ENCODE peak calls at places on chromosomes 11 and 22, in four cellular contexts. P, U, W and C are unnamed samples.

GRCh38 chr11:111382451-111382850 is 3.4 kb upstream of the POU2AF1 start:
- DNase-seq in W (no peak), U (no peak), P (no peak), C (no peak)

GRCh38 chr11:119355091-119355843 is 8.8 kb upstream of the MFRP start:
- DNase-seq in P (no peak), W (no peak), U (no peak), C (no peak)

GRCh38 chr11:8610532-8611116 is 16.6 kb upstream of the STK33 start:
- DNase-seq in P (no peak), U (no peak), W (no peak), C (no peak)

GRCh38 chr22:21074092-21074715 is 28.5 kb downstream of the LRRC74B start:
- DNase-seq in U (no peak), P (no peak), W (no peak), C (no peak)

GRCh38 chr11:116882386-116882785 is 45.0 kb upstream of the APOA1 start:
- DNase-seq in P (no peak), W (no peak), U (no peak), C (no peak)

GRCh38 chr11:123460006-123460700 is 30.1 kb downstream of the GRAMD1B start:
- DNase-seq in U (no peak), P (no peak), W (no peak), C (no peak)

GRCh38 chr11:34161812-34162506 is 56.5 kb downstream of the NAT10 start:
- DNase-seq in W (peak), U (no peak), P (no peak), C (no peak)

GRCh38 chr11:17498058-17498457 is 21.4 kb upstream of the ABCC8 start:
- DNase-seq in U (no peak), W (no peak), P (peak), C (no peak)

GRCh38 chr11:46302866-46303265 is 25.4 kb downstream of the CREB3L1 start:
- DNase-seq in P (no peak), W (no peak), U (no peak), C (peak)

GRCh38 chr11:62611705-62612365 is 740 bp downstream of the EML3 start:
- DNase-seq in P (peak), U (no peak), W (peak), C (no peak)

GRCh38 chr22:25668437-25668836 is 73.6 kb upstream of the MYO18B start:
- DNase-seq in P (no peak), U (peak), W (no peak), C (no peak)

GRCh38 chr22:22111267-22111751 is 128.7 kb upstream of the TOP3B start:
- DNase-seq in W (peak), P (no peak), U (no peak), C (peak)

GRCh38 chr22:18096823-18097222 is 13.8 kb upstream of the TUBA8 start:
- DNase-seq in P (no peak), U (no peak), W (no peak), C (no peak)

GRCh38 chr22:26658671-26659478 is 1.5 kb downstream of the MIAT start:
- DNase-seq in U (no peak), P (peak), W (peak), C (no peak)

GRCh38 chr22:48345631-48346030 is 1482.0 kb downstream of the BRD1 start:
- DNase-seq in P (no peak), W (no peak), U (no peak), C (no peak)

GRCh38 chr22:35409783-35410662 is 10.1 kb downstream of the MCM5 start:
- DNase-seq in W (no peak), U (no peak), P (no peak), C (peak)

GRCh38 chr11:35163209-35163608 is 24.2 kb downstream of the CD44 start:
- DNase-seq in P (no peak), U (no peak), W (no peak), C (no peak)

GRCh38 chr11:10322830-10323792 is 18.2 kb downstream of the ADM start:
- DNase-seq in U (peak), W (peak), P (no peak), C (no peak)

GRCh38 chr11:96338910-96339703 is 3.9 kb downstream of the MAML2 start:
- DNase-seq in U (peak), W (no peak), P (no peak), C (peak)

GRCh38 chr22:50532353-50532700 is 2.5 kb upstream of the TYMP start:
- DNase-seq in U (no peak), P (no peak), W (no peak), C (no peak)

GRCh38 chr11:898540-899190 is 11.9 kb downstream of the CHID1 start:
- DNase-seq in P (peak), W (peak), U (peak), C (no peak)

GRCh38 chr22:17235149-17235655 is 16.0 kb upstream of the ADA2 start:
- DNase-seq in P (peak), U (no peak), W (no peak), C (no peak)

GRCh38 chr11:58027341-58027740 is 3.4 kb upstream of the OR6Q1 start:
- DNase-seq in U (no peak), P (no peak), W (no peak), C (no peak)

GRCh38 chr11:122069946-122070345 is 46.1 kb downstream of the BLID start:
- DNase-seq in W (no peak), U (peak), P (peak), C (no peak)

GRCh38 chr11:18836415-18836814 is 44.8 kb upstream of the PTPN5 start:
- DNase-seq in U (no peak), P (peak), W (no peak), C (no peak)

GRCh38 chr11:128552783-128553661 is 34.3 kb downstream of the ETS1 start:
- DNase-seq in P (no peak), U (no peak), W (no peak), C (peak)

GRCh38 chr11:70097783-70098182 is 19.7 kb downstream of the ANO1 start:
- DNase-seq in P (no peak), U (no peak), W (no peak), C (no peak)

GRCh38 chr11:708511-708910 is 2.5 kb downstream of the EPS8L2 start:
- DNase-seq in P (no peak), W (no peak), U (no peak), C (no peak)

GRCh38 chr22:23113067-23113846 is 28.5 kb downstream of the RSPH14 start:
- DNase-seq in U (no peak), W (no peak), P (no peak), C (no peak)

GRCh38 chr22:50313021-50313420 is 5.6 kb upstream of the PLXNB2 start:
- DNase-seq in W (no peak), U (no peak), P (no peak), C (no peak)

GRCh38 chr11:111602865-111603632 is 800 bp downstream of the SIK2 start:
- DNase-seq in W (peak), P (peak), U (no peak), C (no peak)

GRCh38 chr22:19432092-19432844 is at the start of gene MRPL40:
- DNase-seq in U (peak), W (peak), P (peak), C (peak)
- TF ChIP-seq NR2C2 in U (peak), W (no peak), P (no peak), C (no peak)

DNA sequence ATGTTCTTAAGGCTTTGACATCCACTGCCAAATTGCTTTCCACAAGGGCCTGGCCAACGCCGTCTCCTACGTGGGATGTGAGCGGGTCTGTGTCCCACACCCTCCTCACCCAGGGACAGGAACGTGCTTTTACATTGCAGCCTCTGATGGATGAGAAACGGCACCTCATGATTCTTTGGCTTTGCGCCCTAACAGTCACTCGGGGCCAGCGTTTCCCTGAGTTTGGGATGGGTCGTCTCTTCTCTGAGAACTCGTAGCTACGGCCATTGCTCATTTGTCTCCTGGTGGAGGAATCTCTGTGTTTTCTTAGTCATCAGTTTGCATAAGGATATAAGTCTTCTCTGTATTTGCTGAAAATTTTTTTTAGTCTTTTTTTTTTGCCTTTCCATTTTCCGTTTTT is 11.8 kb downstream of the TNNT3 start:
- DNase-seq in W (no peak), U (no peak), P (peak), C (no peak)
- TF ChIP-seq NR2C2 in W (no peak), U (no peak), P (no peak), C (no peak)

DNA sequence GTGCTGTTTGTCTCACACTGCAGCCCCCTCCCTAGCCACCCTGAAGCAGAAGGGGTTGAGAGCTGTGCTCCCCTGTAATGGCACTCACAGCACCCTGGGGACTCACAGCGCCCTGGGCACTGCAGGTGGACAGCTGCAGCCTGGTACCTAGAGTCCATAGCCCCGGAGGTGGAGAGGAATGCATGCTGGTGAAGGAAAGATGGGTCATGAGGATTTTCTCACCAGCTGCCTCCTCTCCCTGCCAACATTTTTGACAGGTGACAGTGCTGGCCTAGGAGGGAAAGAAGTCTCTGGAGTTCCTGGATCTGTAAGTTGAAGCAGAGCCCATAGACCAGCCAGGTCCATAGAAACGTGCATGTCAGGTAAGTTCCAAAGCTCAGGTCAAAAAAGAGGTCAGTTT is 330.5 kb downstream of the TENM4 start:
- DNase-seq in U (no peak), W (no peak), P (no peak), C (no peak)
- TF ChIP-seq NR2C2 in U (no peak), W (no peak), P (no peak), C (no peak)

GRCh38 chr11:107384136-107384535 is 73.5 kb downstream of the CWF19L2 start:
- DNase-seq in U (no peak), P (no peak), W (no peak), C (no peak)

GRCh38 chr11:107387666-107388065 is 70.0 kb downstream of the CWF19L2 start:
- DNase-seq in P (no peak), U (no peak), W (no peak), C (no peak)

DNA sequence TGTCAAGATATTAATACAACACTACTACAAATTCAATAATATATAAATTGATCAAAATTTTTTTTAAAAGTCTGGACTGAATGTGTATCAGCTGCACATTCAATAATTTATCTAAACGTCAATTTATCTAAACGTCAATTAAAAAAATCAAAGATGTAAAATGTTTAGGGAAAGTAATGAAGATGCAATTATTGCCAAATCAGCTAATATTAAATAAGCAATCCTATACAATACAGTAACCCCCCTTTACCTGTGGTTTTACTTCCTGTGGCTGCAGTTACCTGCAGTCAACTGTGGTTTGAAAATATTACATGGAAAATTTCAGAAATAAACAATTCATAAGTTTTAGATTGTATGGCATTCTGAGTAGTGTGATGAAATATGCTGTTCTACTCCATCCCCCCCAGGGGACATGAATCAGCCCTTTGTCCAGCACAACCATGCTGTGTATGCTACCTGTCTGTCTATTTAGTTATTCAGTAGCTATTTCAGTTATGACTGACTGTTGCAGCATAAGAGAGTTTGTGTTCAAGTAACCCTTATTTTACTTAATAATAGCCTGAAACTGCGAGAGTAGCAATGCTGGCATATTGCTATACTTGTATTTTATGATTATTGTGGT is 72.2 kb downstream of the CWF19L2 start:
- DNase-seq in P (no peak), W (no peak), U (peak), C (no peak)
- TF ChIP-seq NR2C2 in P (no peak), W (no peak), U (no peak), C (no peak)

GRCh38 chr22:33405194-33405593 is 347.0 kb upstream of the SYN3 start:
- DNase-seq in U (no peak), W (no peak), P (no peak), C (no peak)
- TF ChIP-seq NR2C2 in U (no peak), W (no peak), P (no peak), C (no peak)